ENCODE peak calls at places on chromosomes 12 and 14, in six cellular contexts. H is CD4-positive, CD25-positive, alpha-beta regulatory T cell; B is lower lobe of right lung; F is pancreas; P is colonic mucosa; J is cardiac fibroblast. W is an unnamed sample.

GRCh38 chr12:91777268-91777997 is 368.2 kb downstream of the BTG1 start:
- DNase-seq in H (no peak), B (no peak), F (no peak), P (no peak), J (no peak), W (no peak)

GRCh38 chr12:64180951-64181350 is 41.1 kb downstream of the KICS2 start:
- DNase-seq in H (no peak), B (no peak), F (no peak), P (no peak), J (peak; percentile 78), W (peak; percentile 19)

GRCh38 chr14:68950111-68950510 is 29.0 kb downstream of the ACTN1 start:
- DNase-seq in H (no peak), B (no peak), F (no peak), P (no peak), J (peak; percentile 64), W (no peak)

GRCh38 chr14:89430271-89430620 is 13.2 kb upstream of the FOXN3 start:
- DNase-seq in H (no peak), B (no peak), F (no peak), P (no peak), J (no peak), W (no peak)

GRCh38 chr12:104303538-104304151 is at the start of gene EID3:
- DNase-seq in H (peak; percentile 86), B (peak; percentile 93), F (peak; percentile 89), P (peak; percentile 89), J (peak; percentile 82), W (peak; percentile 57)

GRCh38 chr14:20587489-20588154 is at the start of gene RNASE11:
- DNase-seq in H (no peak), B (no peak), F (no peak), P (no peak), J (no peak), W (no peak)

GRCh38 chr14:52661314-52661713 is 34.0 kb downstream of the ERO1A start:
- DNase-seq in H (no peak), B (no peak), F (no peak), P (no peak), J (no peak), W (no peak)

GRCh38 chr12:102958073-102958829 is 777 bp downstream of the ASCL1 start:
- DNase-seq in H (no peak), B (no peak), F (no peak), P (no peak), J (peak; percentile 33), W (no peak)

GRCh38 chr12:15691372-15691771 is 97.8 kb downstream of the EPS8 start:
- DNase-seq in H (no peak), B (no peak), F (no peak), P (no peak), J (no peak), W (no peak)

GRCh38 chr12:49055978-49056754 is 4.4 kb downstream of the KMT2D start:
- DNase-seq in H (peak; percentile 42), B (peak; percentile 74), F (no peak), P (peak; percentile 63), J (peak; percentile 86), W (no peak)

GRCh38 chr12:126432780-126433179 is 1367.5 kb downstream of the AACS start:
- DNase-seq in H (no peak), B (no peak), F (no peak), P (no peak), J (peak; percentile 5), W (no peak)

GRCh38 chr12:113403435-113404415 is at the start of gene SDS:
- DNase-seq in H (no peak), B (no peak), F (peak; percentile 71), P (peak; percentile 28), J (peak; percentile 93), W (no peak)

GRCh38 chr12:107110519-107110859 is 17.1 kb upstream of the CRY1 start:
- DNase-seq in H (no peak), B (no peak), F (no peak), P (no peak), J (no peak), W (no peak)

GRCh38 chr14:78131201-78131600 is 39.0 kb upstream of the NRXN3 start:
- DNase-seq in H (no peak), B (no peak), F (no peak), P (no peak), J (no peak), W (no peak)

GRCh38 chr14:100888789-100889315 is 14.7 kb downstream of the RTL1 start:
- DNase-seq in H (no peak), B (no peak), F (no peak), P (peak; percentile 49), J (peak; percentile 53), W (no peak)

GRCh38 chr14:79090781-79091180 is 920.6 kb downstream of the NRXN3 start:
- DNase-seq in H (no peak), B (no peak), F (no peak), P (no peak), J (no peak), W (no peak)

GRCh38 chr12:63066782-63067181 is 84.2 kb downstream of the AVPR1A start:
- DNase-seq in H (no peak), B (no peak), F (no peak), P (no peak), J (no peak), W (no peak)

GRCh38 chr12:1760566-1761382 is 59.6 kb upstream of the LRTM2 start:
- DNase-seq in H (no peak), B (no peak), F (no peak), P (no peak), J (peak; percentile 26), W (no peak)

GRCh38 chr12:30927210-30927576 is 645 bp downstream of the TSPAN11 start:
- DNase-seq in H (no peak), B (no peak), F (no peak), P (no peak), J (no peak), W (no peak)
- H3K4me3 ChIP-seq in H (no peak overlapping the region), B (peak overlapping the region; percentile 50), F (no peak overlapping the region), P (no peak overlapping the region), J (no peak overlapping the region), W (no peak overlapping the region)

DNA sequence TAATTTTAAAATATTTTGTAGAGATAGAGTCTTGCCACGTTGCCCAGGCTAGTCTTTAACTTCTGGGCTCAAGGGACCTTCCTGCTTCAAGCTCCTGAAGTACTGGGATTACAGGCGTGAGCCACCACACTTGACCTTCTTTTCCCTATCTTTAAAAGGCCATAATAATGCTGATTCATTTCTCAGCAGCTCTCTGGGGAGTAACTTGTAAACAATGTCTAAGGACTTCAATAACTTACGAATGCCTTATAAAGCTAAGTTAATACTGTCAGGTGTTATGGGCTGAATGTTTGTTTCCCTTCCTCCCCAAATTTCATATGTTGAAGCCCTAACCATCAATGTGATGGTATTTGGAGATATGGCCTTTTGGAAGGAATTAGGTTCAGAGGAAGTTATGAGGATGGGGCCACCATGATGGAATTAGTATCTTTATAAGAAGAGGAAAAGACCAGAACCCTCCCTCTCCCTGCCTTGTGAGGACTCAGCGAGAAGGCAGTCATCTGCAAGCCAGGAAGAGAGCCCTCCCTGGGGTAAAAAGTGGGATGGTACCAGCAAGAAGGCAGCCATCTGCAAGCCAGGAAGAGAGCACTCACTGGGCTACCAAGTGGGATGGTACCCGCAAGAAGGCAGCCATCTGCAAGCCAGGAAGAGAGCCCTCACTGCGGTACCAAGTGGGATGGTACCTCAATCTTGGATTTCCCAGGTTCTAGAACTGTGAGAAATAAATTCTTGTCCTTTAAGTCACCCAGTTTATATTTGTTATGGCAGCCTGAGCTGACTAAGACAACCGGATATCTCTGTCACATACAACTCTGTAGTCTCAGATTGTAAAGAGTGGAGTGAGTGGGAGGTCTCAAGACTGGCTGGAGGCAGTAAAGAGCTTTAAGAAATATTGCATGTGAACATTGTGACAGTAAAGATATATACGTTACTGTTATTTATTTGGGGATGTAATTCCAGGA is 16.3 kb upstream of the YBX3 start:
- DNase-seq in H (no peak), B (no peak), F (no peak), P (no peak), J (no peak), W (no peak)
- H3K4me3 ChIP-seq in H (no peak overlapping the region), B (no peak overlapping the region), F (no peak overlapping the region), P (no peak overlapping the region), J (no peak overlapping the region), W (no peak overlapping the region)

GRCh38 chr12:53996188-53996885 is 3.6 kb upstream of the HOXC9 start:
- DNase-seq in H (no peak), B (no peak), F (peak; percentile 13), P (no peak), J (no peak), W (no peak)

GRCh38 chr12:53998174-53998899 is 1.6 kb upstream of the HOXC9 start:
- DNase-seq in H (no peak), B (no peak), F (no peak), P (no peak), J (no peak), W (no peak)

GRCh38 chr12:53997324-53998173 is 2.4 kb upstream of the HOXC9 start:
- DNase-seq in H (no peak), B (no peak), F (peak; percentile 16), P (no peak), J (no peak), W (no peak)

GRCh38 chr12:53995311-53996187 is 4.4 kb upstream of the HOXC9 start:
- DNase-seq in H (no peak), B (no peak), F (peak; percentile 27), P (no peak), J (no peak), W (no peak)

DNA sequence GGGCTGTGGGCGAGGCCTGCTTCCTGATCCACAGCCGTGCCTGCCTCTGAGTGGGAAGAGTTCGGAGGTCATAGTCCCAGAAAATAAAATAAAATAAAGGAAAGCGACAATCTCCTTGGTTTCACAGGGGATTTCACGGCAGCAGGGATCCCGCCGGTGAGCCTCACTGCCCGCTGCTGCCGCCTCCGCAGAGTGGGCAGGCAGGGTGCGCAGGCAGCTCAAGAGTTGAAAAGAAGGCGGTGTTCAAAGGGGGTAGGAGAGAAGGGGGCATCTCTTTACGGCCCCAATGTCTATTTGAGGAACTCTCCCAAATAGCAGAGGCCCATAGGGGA is 3.1 kb upstream of the HOXC9 start:
- DNase-seq in H (no peak), B (no peak), F (no peak), P (no peak), J (no peak), W (no peak)
- H3K4me3 ChIP-seq in H (no peak overlapping the region), B (no peak overlapping the region), F (no peak overlapping the region), P (no peak overlapping the region), J (no peak overlapping the region), W (no peak overlapping the region)

GRCh38 chr14:65100905-65101541 is 1.3 kb downstream of the MAX start:
- DNase-seq in H (no peak), B (no peak), F (no peak), P (no peak), J (no peak), W (no peak)

GRCh38 chr14:65096323-65097089 is 5.8 kb downstream of the MAX start:
- DNase-seq in H (no peak), B (no peak), F (no peak), P (peak; percentile 53), J (peak; percentile 62), W (no peak)

GRCh38 chr14:65095633-65096205 is 6.6 kb downstream of the MAX start:
- DNase-seq in H (no peak), B (no peak), F (no peak), P (peak; percentile 71), J (peak; percentile 91), W (no peak)

GRCh38 chr14:65101631-65102440 is 481 bp downstream of the MAX start:
- DNase-seq in H (peak; percentile 54), B (peak; percentile 58), F (peak; percentile 61), P (peak; percentile 47), J (no peak), W (no peak)

GRCh38 chr14:65098586-65098985 is 3.7 kb downstream of the MAX start:
- DNase-seq in H (no peak), B (no peak), F (no peak), P (no peak), J (peak; percentile 41), W (no peak)
- H3K4me3 ChIP-seq in H (peak overlapping the region; percentile 89), B (peak overlapping the region; percentile 35), F (no peak overlapping the region), P (no peak overlapping the region), J (no peak overlapping the region), W (peak overlapping the region; percentile 45)